ENCODE peak calls at places on chromosomes 7 and 10, in eight cellular contexts. One of them, this sample, is unnamed.

GRCh38 chr10:50395279-50395678 is 144.0 kb upstream of the ASAH2 start:
- DNase-seq in neural crest cell: no peak
- DNase-seq in GM10248: no peak
- DNase-seq in astrocyte of the spinal cord: no peak
- DNase-seq in heart right ventricle: no peak
- DNase-seq in H9: no peak
- DNase-seq in lower lobe of right lung: no peak
- DNase-seq in WTC11: no peak
- DNase-seq in this sample: no peak

GRCh38 chr10:81093056-81093455 is 555.4 kb downstream of the SH2D4B start:
- DNase-seq in neural crest cell: no peak
- DNase-seq in GM10248: no peak
- DNase-seq in astrocyte of the spinal cord: no peak
- DNase-seq in heart right ventricle: no peak
- DNase-seq in H9: no peak
- DNase-seq in lower lobe of right lung: no peak
- DNase-seq in WTC11: no peak
- DNase-seq in this sample: no peak

GRCh38 chr10:114856544-114857287 is 35.1 kb downstream of the FHIP2A start:
- DNase-seq in neural crest cell: no peak
- DNase-seq in GM10248: no peak
- DNase-seq in astrocyte of the spinal cord: peak
- DNase-seq in heart right ventricle: no peak
- DNase-seq in H9: no peak
- DNase-seq in lower lobe of right lung: no peak
- DNase-seq in WTC11: no peak
- DNase-seq in this sample: no peak

GRCh38 chr7:12729112-12729511 is 41.7 kb downstream of the ARL4A start:
- DNase-seq in neural crest cell: no peak
- DNase-seq in GM10248: no peak
- DNase-seq in astrocyte of the spinal cord: peak
- DNase-seq in heart right ventricle: peak
- DNase-seq in H9: peak
- DNase-seq in lower lobe of right lung: peak
- DNase-seq in WTC11: peak
- DNase-seq in this sample: peak

GRCh38 chr10:93160829-93161228 is 87.1 kb downstream of the CYP26A1 start:
- DNase-seq in neural crest cell: no peak
- DNase-seq in GM10248: no peak
- DNase-seq in astrocyte of the spinal cord: peak
- DNase-seq in heart right ventricle: peak
- DNase-seq in H9: no peak
- DNase-seq in lower lobe of right lung: peak
- DNase-seq in WTC11: no peak
- DNase-seq in this sample: no peak

GRCh38 chr10:75108684-75109458 is 2.6 kb upstream of the SAMD8 start:
- DNase-seq in neural crest cell: peak
- DNase-seq in GM10248: no peak
- DNase-seq in astrocyte of the spinal cord: no peak
- DNase-seq in heart right ventricle: peak
- DNase-seq in H9: peak
- DNase-seq in lower lobe of right lung: no peak
- DNase-seq in WTC11: peak
- DNase-seq in this sample: no peak

GRCh38 chr7:111919690-111920179 is 286.5 kb downstream of the DOCK4 start:
- DNase-seq in neural crest cell: no peak
- DNase-seq in GM10248: no peak
- DNase-seq in astrocyte of the spinal cord: peak
- DNase-seq in heart right ventricle: no peak
- DNase-seq in H9: no peak
- DNase-seq in lower lobe of right lung: no peak
- DNase-seq in WTC11: no peak
- DNase-seq in this sample: no peak

GRCh38 chr10:114613237-114613979 is 44.7 kb downstream of the ABLIM1 start:
- DNase-seq in neural crest cell: no peak
- DNase-seq in GM10248: no peak
- DNase-seq in astrocyte of the spinal cord: no peak
- DNase-seq in heart right ventricle: no peak
- DNase-seq in H9: no peak
- DNase-seq in lower lobe of right lung: no peak
- DNase-seq in WTC11: no peak
- DNase-seq in this sample: no peak

GRCh38 chr7:14739496-14740185 is 162.9 kb downstream of the DGKB start:
- DNase-seq in neural crest cell: no peak
- DNase-seq in GM10248: no peak
- DNase-seq in astrocyte of the spinal cord: no peak
- DNase-seq in heart right ventricle: no peak
- DNase-seq in H9: no peak
- DNase-seq in lower lobe of right lung: no peak
- DNase-seq in WTC11: no peak
- DNase-seq in this sample: no peak

GRCh38 chr7:18667466-18667865 is 171.9 kb downstream of the HDAC9 start:
- DNase-seq in neural crest cell: no peak
- DNase-seq in GM10248: no peak
- DNase-seq in astrocyte of the spinal cord: peak
- DNase-seq in heart right ventricle: no peak
- DNase-seq in H9: no peak
- DNase-seq in lower lobe of right lung: no peak
- DNase-seq in WTC11: no peak
- DNase-seq in this sample: no peak

GRCh38 chr10:128839701-128840100 is 627.3 kb upstream of the MGMT start:
- DNase-seq in neural crest cell: no peak
- DNase-seq in GM10248: no peak
- DNase-seq in astrocyte of the spinal cord: no peak
- DNase-seq in heart right ventricle: no peak
- DNase-seq in H9: no peak
- DNase-seq in lower lobe of right lung: no peak
- DNase-seq in WTC11: no peak
- DNase-seq in this sample: no peak

GRCh38 chr7:14009453-14010418 is 20.3 kb upstream of the ETV1 start:
- DNase-seq in neural crest cell: no peak
- DNase-seq in GM10248: no peak
- DNase-seq in astrocyte of the spinal cord: no peak
- DNase-seq in heart right ventricle: no peak
- DNase-seq in H9: no peak
- DNase-seq in lower lobe of right lung: no peak
- DNase-seq in WTC11: no peak
- DNase-seq in this sample: no peak

GRCh38 chr7:36208997-36209813 is 56.2 kb downstream of the EEPD1 start:
- DNase-seq in neural crest cell: no peak
- DNase-seq in GM10248: no peak
- DNase-seq in astrocyte of the spinal cord: no peak
- DNase-seq in heart right ventricle: no peak
- DNase-seq in H9: no peak
- DNase-seq in lower lobe of right lung: no peak
- DNase-seq in WTC11: no peak
- DNase-seq in this sample: no peak

GRCh38 chr7:84674236-84674913 is 479.8 kb upstream of the SEMA3A start:
- DNase-seq in neural crest cell: no peak
- DNase-seq in GM10248: no peak
- DNase-seq in astrocyte of the spinal cord: no peak
- DNase-seq in heart right ventricle: no peak
- DNase-seq in H9: no peak
- DNase-seq in lower lobe of right lung: no peak
- DNase-seq in WTC11: no peak
- DNase-seq in this sample: no peak

GRCh38 chr7:117659453-117660086 is 179.7 kb downstream of the CFTR start:
- DNase-seq in neural crest cell: no peak
- DNase-seq in GM10248: no peak
- DNase-seq in astrocyte of the spinal cord: peak
- DNase-seq in heart right ventricle: no peak
- DNase-seq in H9: no peak
- DNase-seq in lower lobe of right lung: no peak
- DNase-seq in WTC11: no peak
- DNase-seq in this sample: no peak

GRCh38 chr7:7176421-7177043 is 5.8 kb upstream of the C1GALT1 start:
- DNase-seq in neural crest cell: no peak
- DNase-seq in GM10248: no peak
- DNase-seq in astrocyte of the spinal cord: peak
- DNase-seq in heart right ventricle: no peak
- DNase-seq in H9: no peak
- DNase-seq in lower lobe of right lung: no peak
- DNase-seq in WTC11: no peak
- DNase-seq in this sample: no peak

GRCh38 chr7:7274782-7275181 is 92.4 kb downstream of the C1GALT1 start:
- DNase-seq in neural crest cell: no peak
- DNase-seq in GM10248: no peak
- DNase-seq in astrocyte of the spinal cord: peak
- DNase-seq in heart right ventricle: no peak
- DNase-seq in H9: no peak
- DNase-seq in lower lobe of right lung: no peak
- DNase-seq in WTC11: no peak
- DNase-seq in this sample: no peak

GRCh38 chr7:95011156-95011928 is 103.9 kb downstream of the PPP1R9A start:
- DNase-seq in neural crest cell: no peak
- DNase-seq in GM10248: no peak
- DNase-seq in astrocyte of the spinal cord: peak
- DNase-seq in heart right ventricle: no peak
- DNase-seq in H9: no peak
- DNase-seq in lower lobe of right lung: no peak
- DNase-seq in WTC11: no peak
- DNase-seq in this sample: no peak

DNA sequence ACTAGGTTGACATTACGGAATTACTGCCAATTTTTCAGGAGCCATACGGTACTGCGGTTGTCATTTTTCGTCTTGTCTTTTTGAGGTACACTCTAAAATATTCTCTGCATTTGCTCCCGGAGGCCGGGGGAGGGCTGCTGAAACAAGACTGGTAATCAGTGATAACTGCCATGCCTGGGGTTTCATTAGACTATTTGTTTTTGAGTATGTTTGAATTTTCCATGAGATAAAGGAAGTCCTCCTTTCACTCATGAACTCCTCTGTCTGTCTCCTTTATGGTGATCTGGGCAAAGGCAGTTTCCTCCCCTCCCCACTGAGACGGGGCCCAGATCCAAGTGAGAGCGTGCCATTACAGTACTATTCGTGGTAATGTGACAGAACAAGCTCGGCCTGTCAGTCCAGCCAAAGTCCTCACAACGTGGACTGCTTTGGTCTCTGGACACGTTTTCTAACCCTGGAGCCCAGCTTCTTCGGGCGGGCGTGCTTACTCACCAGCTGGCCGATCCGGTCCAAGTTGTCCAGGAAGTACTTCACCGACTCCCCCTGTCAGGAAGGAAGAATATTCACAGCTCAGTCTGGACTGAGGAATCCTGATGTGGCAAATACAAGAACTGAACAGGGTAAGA is 45.1 kb downstream of the AMZ1 start:
- DNase-seq in neural crest cell: no peak
- DNase-seq in GM10248: no peak
- DNase-seq in astrocyte of the spinal cord: peak
- DNase-seq in heart right ventricle: peak
- DNase-seq in H9: peak
- DNase-seq in lower lobe of right lung: no peak
- DNase-seq in WTC11: peak
- DNase-seq in this sample: no peak
- TF ChIP-seq CTCF in neural crest cell: no peak
- TF ChIP-seq CTCF in GM10248: no peak
- TF ChIP-seq CTCF in astrocyte of the spinal cord: no peak
- TF ChIP-seq CTCF in heart right ventricle: no peak
- TF ChIP-seq CTCF in H9: no peak
- TF ChIP-seq CTCF in lower lobe of right lung: no peak
- TF ChIP-seq CTCF in WTC11: no peak
- TF ChIP-seq CTCF in this sample: no peak

DNA sequence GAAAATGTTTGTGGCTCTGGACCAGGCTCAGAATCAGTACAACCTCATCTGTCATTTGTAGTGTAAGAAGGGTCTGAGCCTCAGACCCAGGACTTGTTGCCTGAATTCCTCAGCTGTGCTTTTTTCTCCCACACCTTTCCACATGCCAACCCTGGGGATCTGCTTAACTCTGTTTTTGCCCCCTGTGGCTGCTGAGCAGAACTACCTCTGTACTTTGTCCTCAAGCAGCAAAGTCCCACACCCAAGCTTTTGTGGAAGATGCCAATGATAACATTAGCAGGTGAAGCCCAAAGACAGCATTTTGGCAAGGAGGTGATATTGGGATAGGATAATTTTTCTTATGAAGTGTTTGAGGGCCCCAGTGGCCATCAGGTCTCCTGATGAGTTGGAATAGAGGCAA is 5.8 kb upstream of the CYP2C18 start:
- DNase-seq in neural crest cell: no peak
- DNase-seq in GM10248: no peak
- DNase-seq in astrocyte of the spinal cord: no peak
- DNase-seq in heart right ventricle: no peak
- DNase-seq in H9: peak
- DNase-seq in lower lobe of right lung: no peak
- DNase-seq in WTC11: no peak
- DNase-seq in this sample: no peak
- TF ChIP-seq CTCF in neural crest cell: peak
- TF ChIP-seq CTCF in GM10248: no peak
- TF ChIP-seq CTCF in astrocyte of the spinal cord: no peak
- TF ChIP-seq CTCF in heart right ventricle: no peak
- TF ChIP-seq CTCF in H9: peak
- TF ChIP-seq CTCF in lower lobe of right lung: no peak
- TF ChIP-seq CTCF in WTC11: no peak
- TF ChIP-seq CTCF in this sample: no peak

GRCh38 chr10:99964791-99965190 is 45.0 kb downstream of the DNMBP start:
- DNase-seq in neural crest cell: no peak
- DNase-seq in GM10248: no peak
- DNase-seq in astrocyte of the spinal cord: peak
- DNase-seq in heart right ventricle: no peak
- DNase-seq in H9: no peak
- DNase-seq in lower lobe of right lung: no peak
- DNase-seq in WTC11: no peak
- DNase-seq in this sample: no peak
- TF ChIP-seq CTCF in neural crest cell: peak
- TF ChIP-seq CTCF in GM10248: no peak
- TF ChIP-seq CTCF in astrocyte of the spinal cord: peak
- TF ChIP-seq CTCF in heart right ventricle: no peak
- TF ChIP-seq CTCF in H9: peak
- TF ChIP-seq CTCF in lower lobe of right lung: no peak
- TF ChIP-seq CTCF in WTC11: no peak
- TF ChIP-seq CTCF in this sample: no peak

GRCh38 chr7:47231627-47232026 is 350.3 kb downstream of the TNS3 start:
- DNase-seq in neural crest cell: no peak
- DNase-seq in GM10248: no peak
- DNase-seq in astrocyte of the spinal cord: no peak
- DNase-seq in heart right ventricle: no peak
- DNase-seq in H9: no peak
- DNase-seq in lower lobe of right lung: no peak
- DNase-seq in WTC11: no peak
- DNase-seq in this sample: no peak

GRCh38 chr7:47231081-47231480 is 350.8 kb downstream of the TNS3 start:
- DNase-seq in neural crest cell: no peak
- DNase-seq in GM10248: no peak
- DNase-seq in astrocyte of the spinal cord: no peak
- DNase-seq in heart right ventricle: no peak
- DNase-seq in H9: no peak
- DNase-seq in lower lobe of right lung: no peak
- DNase-seq in WTC11: no peak
- DNase-seq in this sample: no peak

GRCh38 chr7:47236480-47237208 is 345.3 kb downstream of the TNS3 start:
- DNase-seq in neural crest cell: no peak
- DNase-seq in GM10248: no peak
- DNase-seq in astrocyte of the spinal cord: no peak
- DNase-seq in heart right ventricle: no peak
- DNase-seq in H9: no peak
- DNase-seq in lower lobe of right lung: no peak
- DNase-seq in WTC11: no peak
- DNase-seq in this sample: no peak

GRCh38 chr7:47233996-47234395 is 347.9 kb downstream of the TNS3 start:
- DNase-seq in neural crest cell: no peak
- DNase-seq in GM10248: no peak
- DNase-seq in astrocyte of the spinal cord: peak
- DNase-seq in heart right ventricle: no peak
- DNase-seq in H9: no peak
- DNase-seq in lower lobe of right lung: no peak
- DNase-seq in WTC11: no peak
- DNase-seq in this sample: no peak

GRCh38 chr7:47232751-47233412 is 349.0 kb downstream of the TNS3 start:
- DNase-seq in neural crest cell: no peak
- DNase-seq in GM10248: no peak
- DNase-seq in astrocyte of the spinal cord: peak
- DNase-seq in heart right ventricle: no peak
- DNase-seq in H9: no peak
- DNase-seq in lower lobe of right lung: no peak
- DNase-seq in WTC11: no peak
- DNase-seq in this sample: no peak
- TF ChIP-seq CTCF in neural crest cell: no peak
- TF ChIP-seq CTCF in GM10248: no peak
- TF ChIP-seq CTCF in astrocyte of the spinal cord: peak
- TF ChIP-seq CTCF in heart right ventricle: peak
- TF ChIP-seq CTCF in H9: no peak
- TF ChIP-seq CTCF in lower lobe of right lung: no peak
- TF ChIP-seq CTCF in WTC11: no peak
- TF ChIP-seq CTCF in this sample: no peak

This sample was measured in omental fat pad.